ENCODE peak calls at places on chromosomes 5 and 9, in four cellular contexts. A is MM.1S, R is left ventricle myocardium inferior, P is hepatocyte. M is an unnamed sample.

GRCh38 chr5:77333451-77334123 is 123.1 kb downstream of the PDE8B start:
- DNase-seq in A (no peak), R (no peak), P (no peak), M (no peak)

GRCh38 chr5:120631611-120632010 is 167.5 kb downstream of the PRR16 start:
- DNase-seq in A (no peak), R (no peak), P (no peak), M (no peak)

GRCh38 chr5:132024117-132024435 is 12.6 kb upstream of the ACSL6 start:
- DNase-seq in A (no peak), R (no peak), P (no peak), M (no peak)

GRCh38 chr5:56530031-56530430 is 285.3 kb upstream of the MAP3K1 start:
- DNase-seq in A (no peak), R (no peak), P (no peak), M (no peak)

GRCh38 chr9:503881-504852 is 289.5 kb downstream of the DOCK8 start:
- DNase-seq in A (peak; percentile 88), R (peak; percentile 83), P (peak; percentile 90), M (peak; percentile 78)

GRCh38 chr5:39730011-39730410 is 305.2 kb upstream of the DAB2 start:
- DNase-seq in A (no peak), R (no peak), P (no peak), M (no peak)

GRCh38 chr5:167294861-167295685 is 996.4 kb upstream of the WWC1 start:
- DNase-seq in A (no peak), R (no peak), P (peak; percentile 59), M (peak; percentile 59)

GRCh38 chr9:130835441-130836298 is 616 bp downstream of the ABL1 start:
- DNase-seq in A (no peak), R (peak; percentile 53), P (peak; percentile 67), M (peak; percentile 19)

GRCh38 chr5:59543826-59544442 is 349.6 kb downstream of the PDE4D start:
- DNase-seq in A (no peak), R (no peak), P (no peak), M (no peak)

GRCh38 chr5:166441-167372 is 24.6 kb upstream of the LRRC14B start:
- DNase-seq in A (no peak), R (no peak), P (no peak), M (no peak)

GRCh38 chr5:159208508-159209437 is 580 bp downstream of the RNF145 start:
- DNase-seq in A (no peak), R (peak; percentile 54), P (peak; percentile 64), M (peak; percentile 33)

GRCh38 chr9:6978591-6978990 is 220.8 kb downstream of the KDM4C start:
- DNase-seq in A (no peak), R (no peak), P (no peak), M (no peak)

GRCh38 chr5:126837907-126838539 is 61.1 kb downstream of the LMNB1 start:
- DNase-seq in A (no peak), R (no peak), P (no peak), M (no peak)

GRCh38 chr5:147661576-147661975 is 121.0 kb downstream of the JAKMIP2 start:
- DNase-seq in A (no peak), R (no peak), P (no peak), M (no peak)

GRCh38 chr5:116576043-116576713 is 1.6 kb upstream of the SEMA6A start:
- DNase-seq in A (peak; percentile 73), R (peak; percentile 49), P (peak; percentile 93), M (peak; percentile 91)

GRCh38 chr9:114207034-114207815 is 51.9 kb downstream of the COL27A1 start:
- DNase-seq in A (no peak), R (peak; percentile 76), P (no peak), M (no peak)

GRCh38 chr5:147685991-147686390 is 96.5 kb downstream of the JAKMIP2 start:
- DNase-seq in A (no peak), R (no peak), P (no peak), M (no peak)

GRCh38 chr9:135048046-135048757 is 39.3 kb upstream of the OLFM1 start:
- DNase-seq in A (no peak), R (no peak), P (no peak), M (no peak)

GRCh38 chr5:176353533-176353932 is 8.0 kb downstream of the KIAA1191 start:
- DNase-seq in A (no peak), R (no peak), P (no peak), M (no peak)

GRCh38 chr9:137021979-137022619 is 5.9 kb downstream of the ABCA2 start:
- DNase-seq in A (peak; percentile 70), R (no peak), P (peak; percentile 88), M (peak; percentile 71)

GRCh38 chr9:94908041-94908563 is 181.6 kb downstream of the AOPEP start:
- DNase-seq in A (no peak), R (no peak), P (no peak), M (no peak)

GRCh38 chr9:86700601-86701000 is 246.7 kb downstream of the GAS1 start:
- DNase-seq in A (no peak), R (peak; percentile 68), P (peak; percentile 28), M (no peak)

GRCh38 chr9:112777914-112778313 is 27.4 kb downstream of the SNX30 start:
- DNase-seq in A (no peak), R (no peak), P (no peak), M (no peak)

GRCh38 chr5:124810420-124810819 is 64.0 kb upstream of the ZNF608 start:
- DNase-seq in A (no peak), R (no peak), P (no peak), M (no peak)

GRCh38 chr5:85204289-85204688 is 819.6 kb upstream of the EDIL3 start:
- DNase-seq in A (no peak), R (no peak), P (no peak), M (no peak)

GRCh38 chr9:123475407-123475806 is 119.4 kb downstream of the CRB2 start:
- DNase-seq in A (no peak), R (no peak), P (no peak), M (no peak)

GRCh38 chr5:1343931-1344901 is 683 bp downstream of the CLPTM1L start:
- DNase-seq in A (no peak), R (no peak), P (peak; percentile 51), M (peak; percentile 11)

GRCh38 chr5:96114736-96115466 is 153.2 kb upstream of the ELL2 start:
- DNase-seq in A (no peak), R (no peak), P (no peak), M (no peak)

DNA sequence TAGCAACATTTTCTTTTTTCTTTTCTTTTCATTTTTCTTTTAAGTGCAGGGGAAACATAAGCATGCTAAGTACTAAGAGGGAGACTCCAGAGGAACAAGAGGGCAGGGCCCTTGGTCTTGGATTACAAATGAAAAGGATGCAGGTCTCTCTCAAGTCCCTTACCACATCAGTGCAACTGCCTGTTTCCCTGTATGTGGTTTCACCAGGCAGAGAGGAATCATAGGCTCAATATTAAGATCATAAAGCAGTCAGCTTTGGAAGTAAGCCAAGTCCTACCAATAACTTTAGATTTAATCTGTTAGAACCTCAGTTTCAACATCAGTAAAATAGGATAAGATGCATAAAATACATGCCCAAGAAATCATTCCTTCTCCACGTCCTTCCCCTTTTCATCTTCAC is 422.7 kb upstream of the PAPPA start:
- DNase-seq in A (no peak), R (no peak), P (no peak), M (no peak)
- TF ChIP-seq CTCF in A (no peak), R (no peak), P (no peak), M (no peak)

GRCh38 chr9:120569556-120569955 is 10.4 kb downstream of the CDK5RAP2 start:
- DNase-seq in A (no peak), R (no peak), P (no peak), M (no peak)
- TF ChIP-seq CTCF in A (peak; percentile 15), R (no peak), P (no peak), M (no peak)

DNA sequence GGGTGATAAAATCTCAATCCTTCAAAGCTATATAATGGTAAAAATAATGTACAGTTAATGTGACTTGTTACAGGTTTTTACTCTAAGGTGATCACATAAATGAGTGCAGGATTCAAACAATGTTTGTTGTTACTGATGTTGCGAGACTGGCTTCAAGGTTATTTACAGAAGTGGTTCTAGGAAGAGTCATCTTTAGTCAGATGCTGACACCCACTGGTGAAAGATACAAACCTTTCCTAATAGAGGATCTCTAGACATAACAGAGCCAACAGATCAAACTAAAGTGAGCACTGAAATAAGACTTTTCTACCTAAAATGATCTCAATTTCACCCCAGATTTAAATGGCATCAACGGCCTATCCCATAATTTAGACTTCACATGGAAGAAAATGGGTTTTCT is 20.2 kb downstream of the ARSB start:
- DNase-seq in A (peak; percentile 66), R (no peak), P (peak; percentile 71), M (peak; percentile 27)
- TF ChIP-seq CTCF in A (peak; percentile 44), R (peak; percentile 69), P (peak; percentile 72), M (no peak)

DNA sequence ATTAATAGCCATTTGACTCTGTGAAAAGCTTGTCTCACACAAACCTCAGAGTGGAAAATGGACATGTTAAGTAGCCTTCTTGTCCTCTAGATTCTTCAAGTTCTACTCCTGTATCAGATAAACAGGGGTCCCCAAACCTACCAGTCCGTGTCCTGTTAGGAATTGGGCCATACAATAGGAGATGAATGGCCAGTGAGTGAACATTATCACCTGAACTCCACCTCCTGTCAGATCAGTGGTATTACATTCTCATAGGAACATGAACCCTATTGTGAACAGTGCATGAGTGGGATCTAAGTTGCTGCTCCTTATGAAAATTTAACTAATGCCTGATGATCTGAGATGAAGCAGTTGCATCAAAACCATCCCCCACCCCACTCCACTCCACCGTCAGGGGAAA is 136.3 kb downstream of the TMEM232 start:
- DNase-seq in A (peak; percentile 41), R (no peak), P (peak; percentile 30), M (no peak)
- TF ChIP-seq CTCF in A (peak; percentile 60), R (peak; percentile 53), P (peak; percentile 47), M (peak; percentile 71)

GRCh38 chr9:34501889-34502425 is 20.8 kb downstream of the ENHO start:
- DNase-seq in A (no peak), R (peak; percentile 55), P (peak; percentile 49), M (no peak)
- TF ChIP-seq CTCF in A (no peak), R (peak; percentile 46), P (peak; percentile 32), M (no peak)

GRCh38 chr9:107870927-107871720 is 381.6 kb upstream of the KLF4 start:
- DNase-seq in A (no peak), R (no peak), P (no peak), M (no peak)

GRCh38 chr9:107870221-107870620 is 380.7 kb upstream of the KLF4 start:
- DNase-seq in A (no peak), R (no peak), P (no peak), M (no peak)

GRCh38 chr9:107874137-107874536 is 384.6 kb upstream of the KLF4 start:
- DNase-seq in A (no peak), R (no peak), P (no peak), M (no peak)

GRCh38 chr9:107874591-107875374 is 385.2 kb upstream of the KLF4 start:
- DNase-seq in A (peak; percentile 43), R (no peak), P (no peak), M (no peak)

DNA sequence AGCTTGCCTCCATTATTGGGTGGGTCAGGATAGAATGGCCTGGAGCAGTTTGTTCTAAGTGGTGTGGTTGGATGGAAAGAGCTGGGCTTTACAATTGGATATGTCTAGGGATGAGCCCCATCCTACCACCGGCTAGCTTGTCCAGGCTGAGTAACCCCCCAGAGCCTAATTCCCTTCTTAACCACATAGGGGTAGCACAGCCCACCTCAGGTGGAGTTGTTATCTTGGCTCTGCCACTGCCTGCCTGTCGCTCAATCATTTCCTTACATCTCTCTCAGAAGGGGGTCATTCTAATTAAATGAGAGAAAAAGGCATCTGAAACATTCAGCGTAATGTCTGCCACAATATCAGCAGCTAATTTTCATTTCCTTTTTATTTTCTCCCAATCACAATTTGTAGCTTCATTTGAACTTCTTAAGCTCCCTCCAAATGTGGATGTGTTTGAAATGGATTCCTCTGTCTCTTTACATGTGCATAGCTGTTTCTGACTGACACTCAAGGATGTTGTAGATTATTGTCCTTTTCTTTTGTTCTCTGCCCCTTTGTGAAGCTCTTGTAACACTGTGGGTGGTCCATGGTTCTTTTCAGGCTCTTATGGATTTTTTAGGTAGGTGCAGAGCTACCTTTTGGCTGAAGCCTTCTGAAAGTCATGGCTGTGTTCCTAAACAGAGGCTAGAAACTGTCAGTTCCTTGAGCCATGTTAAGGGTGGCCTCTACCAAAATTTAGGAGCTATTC is 383.1 kb upstream of the KLF4 start:
- DNase-seq in A (no peak), R (no peak), P (no peak), M (no peak)
- TF ChIP-seq CTCF in A (no peak), R (no peak), P (no peak), M (no peak)